ENCODE peak calls at places on chromosomes 1 and 21, in six cellular contexts. One of them, this sample, is unnamed. For H3K4me1, the result is how much of the 10 kb centered on the place peaks cover.

GRCh38 chr21:39651206-39651605 is 38.5 kb downstream of the B3GALT5 start:
- DNase-seq in left ventricle myocardium inferior: no peak
- DNase-seq in upper lobe of right lung: peak
- DNase-seq in hepatocyte: no peak
- DNase-seq in MM.1S: no peak
- DNase-seq in lower lobe of right lung: no peak
- DNase-seq in this sample: no peak

GRCh38 chr1:1199961-1200875 is 6.2 kb downstream of the TNFRSF18 start:
- DNase-seq in left ventricle myocardium inferior: peak
- DNase-seq in upper lobe of right lung: no peak
- DNase-seq in hepatocyte: no peak
- DNase-seq in MM.1S: no peak
- DNase-seq in lower lobe of right lung: peak
- DNase-seq in this sample: peak

GRCh38 chr1:12053752-12054548 is 9.2 kb upstream of the TNFRSF8 start:
- DNase-seq in left ventricle myocardium inferior: no peak
- DNase-seq in upper lobe of right lung: no peak
- DNase-seq in hepatocyte: no peak
- DNase-seq in MM.1S: no peak
- DNase-seq in lower lobe of right lung: no peak
- DNase-seq in this sample: no peak

GRCh38 chr1:60073605-60074278 is at the start of gene C1orf87:
- DNase-seq in left ventricle myocardium inferior: no peak
- DNase-seq in upper lobe of right lung: peak
- DNase-seq in hepatocyte: peak
- DNase-seq in MM.1S: no peak
- DNase-seq in lower lobe of right lung: peak
- DNase-seq in this sample: peak

GRCh38 chr1:218783916-218784315 is 389.8 kb upstream of the LYPLAL1 start:
- DNase-seq in left ventricle myocardium inferior: no peak
- DNase-seq in upper lobe of right lung: no peak
- DNase-seq in hepatocyte: no peak
- DNase-seq in MM.1S: no peak
- DNase-seq in lower lobe of right lung: no peak
- DNase-seq in this sample: no peak

GRCh38 chr1:197435224-197435623 is 167.2 kb downstream of the CRB1 start:
- DNase-seq in left ventricle myocardium inferior: no peak
- DNase-seq in upper lobe of right lung: no peak
- DNase-seq in hepatocyte: no peak
- DNase-seq in MM.1S: no peak
- DNase-seq in lower lobe of right lung: no peak
- DNase-seq in this sample: no peak

GRCh38 chr1:92756537-92756936 is 28.4 kb downstream of the EVI5 start:
- DNase-seq in left ventricle myocardium inferior: no peak
- DNase-seq in upper lobe of right lung: no peak
- DNase-seq in hepatocyte: no peak
- DNase-seq in MM.1S: no peak
- DNase-seq in lower lobe of right lung: no peak
- DNase-seq in this sample: no peak

GRCh38 chr1:186849271-186849671 is 20.5 kb downstream of the PLA2G4A start:
- DNase-seq in left ventricle myocardium inferior: no peak
- DNase-seq in upper lobe of right lung: no peak
- DNase-seq in hepatocyte: no peak
- DNase-seq in MM.1S: peak
- DNase-seq in lower lobe of right lung: no peak
- DNase-seq in this sample: no peak

GRCh38 chr1:109790735-109791494 is 27.2 kb upstream of the EPS8L3 start:
- DNase-seq in left ventricle myocardium inferior: peak
- DNase-seq in upper lobe of right lung: peak
- DNase-seq in hepatocyte: peak
- DNase-seq in MM.1S: no peak
- DNase-seq in lower lobe of right lung: peak
- DNase-seq in this sample: peak
- TF ChIP-seq CTCF in left ventricle myocardium inferior: peak
- TF ChIP-seq CTCF in upper lobe of right lung: peak
- TF ChIP-seq CTCF in hepatocyte: peak
- TF ChIP-seq CTCF in MM.1S: no peak
- TF ChIP-seq CTCF in lower lobe of right lung: peak
- TF ChIP-seq CTCF in this sample: peak

GRCh38 chr1:111192643-111193519 is 7.6 kb downstream of the DENND2D start:
- DNase-seq in left ventricle myocardium inferior: no peak
- DNase-seq in upper lobe of right lung: no peak
- DNase-seq in hepatocyte: no peak
- DNase-seq in MM.1S: no peak
- DNase-seq in lower lobe of right lung: no peak
- DNase-seq in this sample: no peak
- H3K4me1 ChIP-seq in left ventricle myocardium inferior: under half
- H3K4me1 ChIP-seq in upper lobe of right lung: half or more
- H3K4me1 ChIP-seq in hepatocyte: under half
- H3K4me1 ChIP-seq in MM.1S: under half
- H3K4me1 ChIP-seq in lower lobe of right lung: half or more
- H3K4me1 ChIP-seq in this sample: under half

GRCh38 chr1:3527774-3528173 is 73.3 kb downstream of the ARHGEF16 start:
- DNase-seq in left ventricle myocardium inferior: no peak
- DNase-seq in upper lobe of right lung: no peak
- DNase-seq in hepatocyte: no peak
- DNase-seq in MM.1S: no peak
- DNase-seq in lower lobe of right lung: no peak
- DNase-seq in this sample: no peak

GRCh38 chr1:3530931-3531818 is 76.7 kb downstream of the ARHGEF16 start:
- DNase-seq in left ventricle myocardium inferior: peak
- DNase-seq in upper lobe of right lung: peak
- DNase-seq in hepatocyte: peak
- DNase-seq in MM.1S: peak
- DNase-seq in lower lobe of right lung: peak
- DNase-seq in this sample: peak

GRCh38 chr1:3529099-3529729 is 74.7 kb downstream of the ARHGEF16 start:
- DNase-seq in left ventricle myocardium inferior: peak
- DNase-seq in upper lobe of right lung: no peak
- DNase-seq in hepatocyte: no peak
- DNase-seq in MM.1S: no peak
- DNase-seq in lower lobe of right lung: no peak
- DNase-seq in this sample: no peak

GRCh38 chr1:3531928-3532327 is 77.5 kb downstream of the ARHGEF16 start:
- DNase-seq in left ventricle myocardium inferior: peak
- DNase-seq in upper lobe of right lung: no peak
- DNase-seq in hepatocyte: no peak
- DNase-seq in MM.1S: no peak
- DNase-seq in lower lobe of right lung: no peak
- DNase-seq in this sample: no peak

GRCh38 chr1:3530086-3530930 is 75.8 kb downstream of the ARHGEF16 start:
- DNase-seq in left ventricle myocardium inferior: no peak
- DNase-seq in upper lobe of right lung: no peak
- DNase-seq in hepatocyte: peak
- DNase-seq in MM.1S: no peak
- DNase-seq in lower lobe of right lung: no peak
- DNase-seq in this sample: no peak
- TF ChIP-seq CTCF in left ventricle myocardium inferior: no peak
- TF ChIP-seq CTCF in upper lobe of right lung: no peak
- TF ChIP-seq CTCF in hepatocyte: no peak
- TF ChIP-seq CTCF in MM.1S: no peak
- TF ChIP-seq CTCF in lower lobe of right lung: peak
- TF ChIP-seq CTCF in this sample: no peak

DNA sequence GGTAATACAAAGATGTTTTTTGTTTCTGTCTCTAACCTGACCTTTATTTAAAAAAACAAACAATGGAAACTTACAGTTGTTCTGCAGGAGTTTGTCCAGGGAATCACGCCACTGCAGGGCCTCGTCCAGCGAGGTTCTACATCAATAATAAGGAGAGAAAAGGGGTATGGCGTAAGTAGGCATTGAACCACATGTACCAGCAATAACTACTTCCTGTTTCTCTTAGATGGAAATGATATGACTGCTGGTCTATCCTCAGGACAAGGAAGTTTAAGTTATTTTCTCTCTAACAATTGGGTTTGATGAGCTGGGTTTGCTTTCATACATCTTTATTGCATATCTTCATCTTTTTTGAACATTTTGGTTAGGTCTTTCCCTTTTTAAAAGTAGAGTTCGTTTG is 40.9 kb downstream of the RGS5 start:
- DNase-seq in left ventricle myocardium inferior: no peak
- DNase-seq in upper lobe of right lung: no peak
- DNase-seq in hepatocyte: no peak
- DNase-seq in MM.1S: no peak
- DNase-seq in lower lobe of right lung: no peak
- DNase-seq in this sample: no peak
- H3K4me1 ChIP-seq in left ventricle myocardium inferior: under half
- H3K4me1 ChIP-seq in upper lobe of right lung: under half
- H3K4me1 ChIP-seq in hepatocyte: under half
- H3K4me1 ChIP-seq in MM.1S: under half
- H3K4me1 ChIP-seq in lower lobe of right lung: under half
- H3K4me1 ChIP-seq in this sample: under half

GRCh38 chr1:77313491-77313890 is 31.7 kb downstream of the AK5 start:
- DNase-seq in left ventricle myocardium inferior: no peak
- DNase-seq in upper lobe of right lung: no peak
- DNase-seq in hepatocyte: peak
- DNase-seq in MM.1S: peak
- DNase-seq in lower lobe of right lung: no peak
- DNase-seq in this sample: no peak
- TF ChIP-seq CTCF in left ventricle myocardium inferior: peak
- TF ChIP-seq CTCF in upper lobe of right lung: no peak
- TF ChIP-seq CTCF in hepatocyte: peak
- TF ChIP-seq CTCF in MM.1S: peak
- TF ChIP-seq CTCF in lower lobe of right lung: peak
- TF ChIP-seq CTCF in this sample: no peak

This sample was measured in left lung.